ENCODE peak calls at places on chromosomes 1 and 21, in six cellular contexts. One of them, this sample, is unnamed.
A peak's percentile ranks its signal among the peaks of the same experiment; 100 is the strongest.

GRCh38 chr21:39184050-39184980 is 1.1 kb upstream of the PSMG1 start:
- DNase-seq in HCEC 1CT: no peak
- DNase-seq in nephron progenitor cell: no peak
- DNase-seq in T follicular helper cell: no peak
- DNase-seq in NCI-H1417 treated with DMSO at 0.1 percent for 48 hours: no peak
- DNase-seq in globus pallidus: peak; percentile 23
- DNase-seq in this sample: peak; percentile 17

GRCh38 chr1:207004931-207005830 is 27.4 kb downstream of the C1orf116 start:
- DNase-seq in T follicular helper cell: peak; percentile 4
- DNase-seq in globus pallidus: peak; percentile 27
- DNase-seq in nephron progenitor cell: peak; percentile 64
- DNase-seq in NCI-H1417 treated with DMSO at 0.1 percent for 48 hours: peak; percentile 0
- DNase-seq in HCEC 1CT: peak; percentile 82
- DNase-seq in this sample: peak; percentile 35

GRCh38 chr1:112544011-112544688 is 35.4 kb downstream of the WNT2B start:
- DNase-seq in NCI-H1417 treated with DMSO at 0.1 percent for 48 hours: no peak
- DNase-seq in globus pallidus: no peak
- DNase-seq in nephron progenitor cell: no peak
- DNase-seq in HCEC 1CT: peak; percentile 95
- DNase-seq in T follicular helper cell: no peak
- DNase-seq in this sample: no peak

GRCh38 chr1:32246888-32247273 is at the start of gene FAM167B:
- DNase-seq in T follicular helper cell: no peak
- DNase-seq in globus pallidus: no peak
- DNase-seq in HCEC 1CT: peak; percentile 67
- DNase-seq in nephron progenitor cell: no peak
- DNase-seq in NCI-H1417 treated with DMSO at 0.1 percent for 48 hours: no peak
- DNase-seq in this sample: no peak

GRCh38 chr1:71053758-71054157 is 6.1 kb upstream of the PTGER3 start:
- DNase-seq in HCEC 1CT: no peak
- DNase-seq in globus pallidus: no peak
- DNase-seq in T follicular helper cell: no peak
- DNase-seq in NCI-H1417 treated with DMSO at 0.1 percent for 48 hours: no peak
- DNase-seq in nephron progenitor cell: no peak
- DNase-seq in this sample: no peak

GRCh38 chr1:53526451-53527101 is 67.4 kb downstream of the DMRTB1 start:
- DNase-seq in globus pallidus: no peak
- DNase-seq in NCI-H1417 treated with DMSO at 0.1 percent for 48 hours: no peak
- DNase-seq in nephron progenitor cell: peak; percentile 73
- DNase-seq in HCEC 1CT: no peak
- DNase-seq in T follicular helper cell: no peak
- DNase-seq in this sample: peak; percentile 64

GRCh38 chr1:226047495-226047894 is 15.0 kb upstream of the H3-3A start:
- DNase-seq in HCEC 1CT: no peak
- DNase-seq in T follicular helper cell: no peak
- DNase-seq in nephron progenitor cell: no peak
- DNase-seq in NCI-H1417 treated with DMSO at 0.1 percent for 48 hours: no peak
- DNase-seq in globus pallidus: no peak
- DNase-seq in this sample: no peak

GRCh38 chr1:172818841-172819527 is 160.1 kb downstream of the FASLG start:
- DNase-seq in nephron progenitor cell: no peak
- DNase-seq in NCI-H1417 treated with DMSO at 0.1 percent for 48 hours: no peak
- DNase-seq in HCEC 1CT: no peak
- DNase-seq in globus pallidus: peak; percentile 26
- DNase-seq in T follicular helper cell: no peak
- DNase-seq in this sample: no peak

This sample was measured in SK-N-DZ.